ENCODE peak calls at places on chromosomes 11 and 22, in six cellular contexts. One of them, this sample, is unnamed.
A peak's percentile ranks its signal among the peaks of the same experiment; 100 is the strongest.

GRCh38 chr11:27282141-27282590 is 80.8 kb downstream of the CCDC34 start:
- DNase-seq in colonic mucosa: no peak
- DNase-seq in AG10803: peak; percentile 93
- DNase-seq in A673: no peak
- DNase-seq in HFF-Myc: peak; percentile 73
- DNase-seq in AG04450: peak; percentile 72
- DNase-seq in this sample: no peak

GRCh38 chr11:65274734-65275682 is 13.2 kb downstream of the POLA2 start:
- DNase-seq in colonic mucosa: peak; percentile 88
- DNase-seq in AG10803: peak; percentile 93
- DNase-seq in A673: peak; percentile 82
- DNase-seq in HFF-Myc: no peak
- DNase-seq in AG04450: peak; percentile 96
- DNase-seq in this sample: peak; percentile 43

GRCh38 chr22:20979940-20980453 is 2.1 kb upstream of the LZTR1 start:
- DNase-seq in colonic mucosa: no peak
- DNase-seq in AG10803: no peak
- DNase-seq in A673: no peak
- DNase-seq in HFF-Myc: no peak
- DNase-seq in AG04450: no peak
- DNase-seq in this sample: no peak

GRCh38 chr11:27317751-27318150 is 45.3 kb downstream of the CCDC34 start:
- DNase-seq in colonic mucosa: no peak
- DNase-seq in AG10803: peak; percentile 49
- DNase-seq in A673: peak; percentile 81
- DNase-seq in HFF-Myc: peak; percentile 36
- DNase-seq in AG04450: no peak
- DNase-seq in this sample: no peak

GRCh38 chr22:19059481-19060278 is 62.5 kb downstream of the DGCR2 start:
- DNase-seq in colonic mucosa: no peak
- DNase-seq in AG10803: no peak
- DNase-seq in A673: no peak
- DNase-seq in HFF-Myc: no peak
- DNase-seq in AG04450: no peak
- DNase-seq in this sample: no peak

GRCh38 chr11:1092919-1093318 is 18.2 kb downstream of the MUC2 start:
- DNase-seq in colonic mucosa: no peak
- DNase-seq in AG10803: no peak
- DNase-seq in A673: no peak
- DNase-seq in HFF-Myc: no peak
- DNase-seq in AG04450: no peak
- DNase-seq in this sample: no peak

GRCh38 chr11:61270354-61271070 is 24.6 kb downstream of the VWCE start:
- DNase-seq in colonic mucosa: no peak
- DNase-seq in AG10803: peak; percentile 54
- DNase-seq in A673: no peak
- DNase-seq in HFF-Myc: no peak
- DNase-seq in AG04450: peak; percentile 16
- DNase-seq in this sample: no peak

GRCh38 chr11:65260756-65261590 is 789 bp upstream of the POLA2 start:
- DNase-seq in colonic mucosa: no peak
- DNase-seq in AG10803: no peak
- DNase-seq in A673: no peak
- DNase-seq in HFF-Myc: no peak
- DNase-seq in AG04450: no peak
- DNase-seq in this sample: peak; percentile 8

GRCh38 chr11:68956142-68956541 is 24.6 kb downstream of the MRGPRD start:
- DNase-seq in colonic mucosa: no peak
- DNase-seq in AG10803: no peak
- DNase-seq in A673: peak; percentile 47
- DNase-seq in HFF-Myc: no peak
- DNase-seq in AG04450: no peak
- DNase-seq in this sample: peak; percentile 40

GRCh38 chr11:65066805-65067291 is 8.5 kb upstream of the NAALADL1 start:
- DNase-seq in colonic mucosa: no peak
- DNase-seq in AG10803: no peak
- DNase-seq in A673: no peak
- DNase-seq in HFF-Myc: no peak
- DNase-seq in AG04450: no peak
- DNase-seq in this sample: peak; percentile 20

GRCh38 chr11:120712862-120713770 is 201.6 kb downstream of the GRIK4 start:
- DNase-seq in colonic mucosa: no peak
- DNase-seq in AG10803: no peak
- DNase-seq in A673: no peak
- DNase-seq in HFF-Myc: no peak
- DNase-seq in AG04450: no peak
- DNase-seq in this sample: no peak

GRCh38 chr11:133808393-133809140 is 36.7 kb downstream of the SPATA19 start:
- DNase-seq in colonic mucosa: no peak
- DNase-seq in AG10803: no peak
- DNase-seq in A673: no peak
- DNase-seq in HFF-Myc: no peak
- DNase-seq in AG04450: no peak
- DNase-seq in this sample: no peak

GRCh38 chr11:86193297-86194095 is 51.1 kb upstream of the EED start:
- DNase-seq in colonic mucosa: peak; percentile 82
- DNase-seq in AG10803: peak; percentile 81
- DNase-seq in A673: peak; percentile 94
- DNase-seq in HFF-Myc: peak; percentile 57
- DNase-seq in AG04450: peak; percentile 47
- DNase-seq in this sample: peak; percentile 87

GRCh38 chr11:111322534-111322933 is 24.2 kb downstream of the POU2AF3 start:
- DNase-seq in colonic mucosa: no peak
- DNase-seq in AG10803: no peak
- DNase-seq in A673: no peak
- DNase-seq in HFF-Myc: no peak
- DNase-seq in AG04450: no peak
- DNase-seq in this sample: no peak

GRCh38 chr22:46187862-46188261 is 37.5 kb downstream of the PPARA start:
- DNase-seq in colonic mucosa: no peak
- DNase-seq in AG10803: no peak
- DNase-seq in A673: no peak
- DNase-seq in HFF-Myc: no peak
- DNase-seq in AG04450: no peak
- DNase-seq in this sample: no peak

GRCh38 chr22:32348031-32348611 is 9.5 kb upstream of the RFPL3 start:
- DNase-seq in colonic mucosa: no peak
- DNase-seq in AG10803: no peak
- DNase-seq in A673: no peak
- DNase-seq in HFF-Myc: no peak
- DNase-seq in AG04450: no peak
- DNase-seq in this sample: no peak

GRCh38 chr11:6928916-6929315 is 2.7 kb downstream of the ZNF215 start:
- DNase-seq in colonic mucosa: no peak
- DNase-seq in AG10803: no peak
- DNase-seq in A673: no peak
- DNase-seq in HFF-Myc: no peak
- DNase-seq in AG04450: no peak
- DNase-seq in this sample: peak; percentile 19

GRCh38 chr11:69278091-69278867 is 15.7 kb upstream of the MYEOV start:
- DNase-seq in colonic mucosa: peak; percentile 89
- DNase-seq in AG10803: no peak
- DNase-seq in A673: no peak
- DNase-seq in HFF-Myc: no peak
- DNase-seq in AG04450: no peak
- DNase-seq in this sample: no peak

GRCh38 chr22:49368976-49369725 is 458.5 kb downstream of the BRD1 start:
- DNase-seq in colonic mucosa: peak; percentile 14
- DNase-seq in AG10803: no peak
- DNase-seq in A673: peak; percentile 71
- DNase-seq in HFF-Myc: no peak
- DNase-seq in AG04450: no peak
- DNase-seq in this sample: no peak

GRCh38 chr11:102144357-102145342 is 34.4 kb downstream of the YAP1 start:
- DNase-seq in colonic mucosa: peak; percentile 58
- DNase-seq in AG10803: peak; percentile 43
- DNase-seq in A673: peak; percentile 53
- DNase-seq in HFF-Myc: peak; percentile 56
- DNase-seq in AG04450: peak; percentile 47
- DNase-seq in this sample: no peak

GRCh38 chr11:130439876-130440275 is 8.6 kb upstream of the ADAMTS15 start:
- DNase-seq in colonic mucosa: no peak
- DNase-seq in AG10803: peak; percentile 69
- DNase-seq in A673: no peak
- DNase-seq in HFF-Myc: no peak
- DNase-seq in AG04450: no peak
- DNase-seq in this sample: no peak

GRCh38 chr22:30778261-30778660 is 83.6 kb downstream of the OSBP2 start:
- DNase-seq in colonic mucosa: no peak
- DNase-seq in AG10803: no peak
- DNase-seq in A673: no peak
- DNase-seq in HFF-Myc: no peak
- DNase-seq in AG04450: no peak
- DNase-seq in this sample: no peak

GRCh38 chr11:13168281-13168680 is 109.3 kb upstream of the BMAL1 start:
- DNase-seq in colonic mucosa: no peak
- DNase-seq in AG10803: no peak
- DNase-seq in A673: no peak
- DNase-seq in HFF-Myc: no peak
- DNase-seq in AG04450: no peak
- DNase-seq in this sample: no peak

GRCh38 chr11:20672575-20672974 is 3.2 kb downstream of the NELL1 start:
- DNase-seq in colonic mucosa: no peak
- DNase-seq in AG10803: no peak
- DNase-seq in A673: peak; percentile 13
- DNase-seq in HFF-Myc: no peak
- DNase-seq in AG04450: no peak
- DNase-seq in this sample: peak; percentile 27

DNA sequence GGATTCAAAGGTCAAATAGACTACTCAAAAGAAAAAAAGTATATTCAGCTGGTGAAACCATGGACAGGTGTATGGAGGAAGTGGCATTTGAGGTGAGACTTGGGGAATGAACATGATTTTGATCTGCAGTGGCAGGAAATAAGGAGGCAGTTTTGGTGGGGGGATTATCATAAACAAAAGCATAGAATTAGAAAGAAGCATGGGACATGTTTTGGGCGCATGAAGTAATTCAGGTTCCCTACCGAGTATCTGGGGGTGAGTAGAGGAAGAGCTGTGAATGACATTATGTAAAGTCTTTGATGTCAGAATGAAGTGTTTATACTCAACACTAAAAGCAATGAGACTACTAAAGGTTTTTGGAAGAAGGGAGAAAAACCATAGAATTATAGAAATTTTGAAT is 3.1 kb downstream of the CLMP start:
- DNase-seq in colonic mucosa: no peak
- DNase-seq in AG10803: no peak
- DNase-seq in A673: no peak
- DNase-seq in HFF-Myc: no peak
- DNase-seq in AG04450: no peak
- DNase-seq in this sample: no peak
- H3K4me3 ChIP-seq in colonic mucosa: no peak overlapping the region
- H3K4me3 ChIP-seq in AG10803: peak overlapping the region; percentile 85
- H3K4me3 ChIP-seq in A673: no peak overlapping the region
- H3K4me3 ChIP-seq in HFF-Myc: peak overlapping the region; percentile 82
- H3K4me3 ChIP-seq in AG04450: peak overlapping the region; percentile 94
- H3K4me3 ChIP-seq in this sample: no peak overlapping the region

GRCh38 chr22:37018086-37018814 is 997 bp downstream of the TST start:
- DNase-seq in colonic mucosa: no peak
- DNase-seq in AG10803: no peak
- DNase-seq in A673: no peak
- DNase-seq in HFF-Myc: no peak
- DNase-seq in AG04450: no peak
- DNase-seq in this sample: no peak
- H3K4me3 ChIP-seq in colonic mucosa: peak overlapping the region; percentile 87
- H3K4me3 ChIP-seq in AG10803: peak overlapping the region; percentile 73
- H3K4me3 ChIP-seq in A673: peak overlapping the region; percentile 98
- H3K4me3 ChIP-seq in HFF-Myc: peak overlapping the region; percentile 70
- H3K4me3 ChIP-seq in AG04450: peak overlapping the region; percentile 78
- H3K4me3 ChIP-seq in this sample: peak overlapping the region; percentile 90

DNA sequence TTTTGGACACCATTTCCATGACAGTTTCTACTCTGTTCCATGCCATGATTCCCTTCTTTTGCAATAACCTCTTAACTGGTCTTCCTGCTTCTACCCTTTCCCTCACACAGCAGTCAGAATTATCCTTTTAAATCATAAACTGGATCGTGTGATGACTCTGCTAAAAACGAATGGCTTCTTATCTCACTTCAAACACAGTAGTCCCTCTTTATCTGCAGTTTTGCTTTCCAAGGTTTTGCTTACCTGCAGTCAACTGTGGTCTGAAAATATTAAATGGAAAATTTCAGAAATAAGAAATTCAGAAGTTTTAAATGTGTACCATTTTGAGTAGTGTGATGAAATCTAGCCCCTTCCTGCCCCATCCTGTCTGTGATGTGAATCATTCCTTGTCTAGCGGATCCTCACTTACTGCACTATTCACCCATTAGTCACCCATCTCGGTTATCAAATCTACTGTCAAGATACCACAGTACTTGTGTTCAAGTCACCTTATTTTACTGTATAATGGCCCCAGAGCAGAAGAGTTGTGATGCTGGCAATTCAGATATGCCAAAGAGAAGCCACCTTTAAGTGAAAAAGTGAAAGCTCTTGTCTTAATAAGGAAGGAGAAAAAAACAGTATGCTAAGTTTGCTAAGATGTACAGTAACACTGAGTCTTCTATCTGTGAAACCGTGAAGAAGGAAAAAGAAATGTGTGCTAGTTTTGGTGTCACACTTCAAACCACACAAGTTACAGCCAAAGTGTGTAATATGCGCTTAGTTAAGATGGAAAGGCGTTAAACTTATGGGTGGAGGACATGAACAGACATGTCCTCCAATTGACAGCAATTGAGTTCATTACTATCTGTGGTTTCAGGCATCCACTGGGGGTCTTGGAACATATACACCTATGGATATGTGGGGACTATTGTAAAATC is 283.0 kb downstream of the DDX10 start:
- DNase-seq in colonic mucosa: no peak
- DNase-seq in AG10803: no peak
- DNase-seq in A673: no peak
- DNase-seq in HFF-Myc: no peak
- DNase-seq in AG04450: no peak
- DNase-seq in this sample: no peak
- H3K4me3 ChIP-seq in colonic mucosa: no peak overlapping the region
- H3K4me3 ChIP-seq in AG10803: no peak overlapping the region
- H3K4me3 ChIP-seq in A673: no peak overlapping the region
- H3K4me3 ChIP-seq in HFF-Myc: no peak overlapping the region
- H3K4me3 ChIP-seq in AG04450: no peak overlapping the region
- H3K4me3 ChIP-seq in this sample: no peak overlapping the region

DNA sequence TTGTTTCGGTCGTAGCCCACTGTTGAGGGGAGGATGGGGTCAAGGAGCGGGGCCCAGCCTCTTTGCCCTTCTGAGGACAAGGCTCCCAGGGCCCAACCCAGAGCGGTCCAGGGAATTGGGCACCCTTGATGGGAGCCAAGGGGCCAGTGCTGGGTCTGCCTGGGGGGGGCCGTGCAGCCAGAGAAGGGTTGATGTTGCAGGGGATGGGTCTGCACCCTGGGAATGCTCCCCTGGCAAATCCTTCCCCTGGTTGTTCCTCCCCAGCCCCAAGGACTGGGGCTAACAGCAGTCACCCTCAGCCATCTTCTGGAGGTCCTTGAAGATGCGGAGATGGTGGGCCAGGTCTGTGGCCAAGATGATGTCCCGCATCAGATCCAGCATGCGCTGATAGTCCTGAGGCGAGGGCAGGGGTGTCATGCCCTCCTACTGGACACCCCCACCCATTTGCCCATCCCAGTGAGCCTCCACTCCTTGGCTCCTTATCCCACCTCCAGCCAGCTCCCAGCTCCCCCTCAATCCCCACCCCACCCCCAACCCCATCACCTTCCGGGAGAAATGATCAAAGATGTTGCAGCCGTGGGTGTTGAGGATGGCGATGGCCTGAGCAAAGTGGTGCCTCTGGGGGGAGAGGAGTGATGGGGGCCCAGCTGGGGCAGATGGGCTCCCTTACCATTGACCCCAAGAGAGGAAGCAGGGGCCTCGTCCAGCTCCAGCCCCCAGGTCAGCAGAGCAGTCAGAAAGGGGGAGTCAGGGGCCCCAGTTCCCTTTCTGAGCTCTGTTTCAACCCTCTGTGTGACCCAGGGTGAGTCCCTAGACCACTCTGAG is 95.0 kb downstream of the PDE2A start:
- DNase-seq in colonic mucosa: no peak
- DNase-seq in AG10803: no peak
- DNase-seq in A673: no peak
- DNase-seq in HFF-Myc: no peak
- DNase-seq in AG04450: no peak
- DNase-seq in this sample: no peak
- H3K4me3 ChIP-seq in colonic mucosa: no peak overlapping the region
- H3K4me3 ChIP-seq in AG10803: no peak overlapping the region
- H3K4me3 ChIP-seq in A673: no peak overlapping the region
- H3K4me3 ChIP-seq in HFF-Myc: no peak overlapping the region
- H3K4me3 ChIP-seq in AG04450: no peak overlapping the region
- H3K4me3 ChIP-seq in this sample: no peak overlapping the region